ENCODE peak calls at places on chromosome 4, in eight cellular contexts. W, H, V, J, Q, A, L and R are unnamed samples.

GRCh38 chr4:168832746-168833575 is 177.1 kb downstream of the CBR4 start:
- DNase-seq in W (peak), J (peak), H (peak), V (peak), L (no peak), A (no peak), Q (no peak), R (no peak)

GRCh38 chr4:182806259-182807252 is 110.6 kb downstream of the DCTD start:
- DNase-seq in L (peak), W (peak), J (peak), H (peak), Q (peak), V (peak), A (peak), R (peak)

GRCh38 chr4:142316913-142317312 is 529.2 kb downstream of the INPP4B start:
- DNase-seq in V (no peak), Q (no peak), J (no peak), W (no peak), H (no peak), A (no peak), L (no peak), R (no peak)

GRCh38 chr4:86223472-86223871 is 136.4 kb downstream of the MAPK10 start:
- DNase-seq in W (peak), Q (no peak), J (peak), V (peak), H (peak), A (no peak), L (no peak), R (peak)

GRCh38 chr4:115927382-115927781 is 814.0 kb upstream of the NDST4 start:
- DNase-seq in L (no peak), J (no peak), V (no peak), W (no peak), H (no peak), A (no peak), Q (no peak), R (no peak)

GRCh38 chr4:7515390-7515902 is 80.7 kb upstream of the PSAPL1 start:
- DNase-seq in V (no peak), H (no peak), Q (no peak), L (no peak), J (no peak), W (no peak), A (no peak), R (peak)

GRCh38 chr4:118969359-118969758 is 80.7 kb downstream of the SYNPO2 start:
- DNase-seq in V (peak), J (peak), Q (no peak), L (no peak), W (no peak), A (no peak), H (peak), R (peak)

GRCh38 chr4:77201343-77201742 is 44.3 kb downstream of the CCNG2 start:
- DNase-seq in V (peak), W (no peak), H (peak), J (no peak), A (no peak), L (no peak), Q (no peak), R (peak)

GRCh38 chr4:15868065-15868464 is 70.5 kb downstream of the FGFBP1 start:
- DNase-seq in V (peak), A (no peak), L (peak), J (no peak), Q (no peak), W (no peak), H (peak), R (no peak)

GRCh38 chr4:107757860-107758476 is 37.9 kb upstream of the PAPSS1 start:
- DNase-seq in V (peak), H (peak), L (no peak), A (no peak), W (no peak), Q (no peak), J (peak), R (peak)

GRCh38 chr4:113579360-113579759 is 182.2 kb downstream of the CAMK2D start:
- DNase-seq in Q (no peak), A (no peak), H (no peak), V (no peak), L (no peak), J (no peak), W (no peak), R (no peak)

GRCh38 chr4:74410272-74410671 is 34.7 kb upstream of the AREG start:
- DNase-seq in L (no peak), A (no peak), Q (no peak), H (peak), W (no peak), V (no peak), J (no peak), R (no peak)